ENCODE peak calls at places on chromosomes 11 and 22, in five cellular contexts. O, X, H, W and Q are unnamed samples.

GRCh38 chr11:19903620-19904069 is 191.0 kb downstream of the NAV2 start:
- DNase-seq in H (peak), X (peak), W (peak), O (peak), Q (no peak)

GRCh38 chr22:19905619-19906276 is 35.8 kb upstream of the COMT start:
- DNase-seq in O (no peak), X (no peak), W (no peak), H (no peak), Q (no peak)

GRCh38 chr11:64594159-64594939 is 3.3 kb downstream of the SLC22A12 start:
- DNase-seq in H (no peak), X (no peak), W (no peak), O (no peak), Q (peak)

GRCh38 chr11:69014084-69014935 is 1.3 kb upstream of the MRGPRF start:
- DNase-seq in X (no peak), W (peak), O (peak), H (no peak), Q (no peak)

GRCh38 chr22:39527481-39527961 is 5.0 kb downstream of the RPS19BP1 start:
- DNase-seq in X (no peak), O (peak), W (no peak), H (no peak), Q (no peak)

GRCh38 chr11:2927851-2928604 is 1.2 kb downstream of the PHLDA2 start:
- DNase-seq in H (no peak), O (no peak), W (peak), X (no peak), Q (peak)

GRCh38 chr11:114163830-114164401 is 104.4 kb downstream of the ZBTB16 start:
- DNase-seq in W (peak), H (no peak), X (no peak), O (peak), Q (no peak)

GRCh38 chr22:36277482-36278291 is 24.8 kb downstream of the APOL1 start:
- DNase-seq in W (peak), H (peak), O (peak), X (no peak), Q (no peak)

GRCh38 chr11:106031210-106031845 is 9.3 kb upstream of the MSANTD4 start:
- DNase-seq in W (no peak), H (no peak), O (no peak), X (no peak), Q (no peak)

GRCh38 chr11:12693485-12694181 is 19.4 kb downstream of the TEAD1 start:
- DNase-seq in H (no peak), O (peak), W (peak), X (peak), Q (no peak)

GRCh38 chr22:36454916-36455570 is 26.4 kb downstream of the TXN2 start:
- DNase-seq in W (peak), H (peak), X (no peak), O (peak), Q (peak)

GRCh38 chr11:134071306-134071705 is 2.4 kb downstream of the JAM3 start:
- DNase-seq in X (no peak), W (no peak), O (no peak), H (no peak), Q (no peak)

GRCh38 chr22:35205141-35205775 is 52.0 kb upstream of the HMGXB4 start:
- DNase-seq in X (no peak), W (no peak), H (no peak), O (no peak), Q (no peak)

GRCh38 chr22:39351689-39352214 is 2.0 kb downstream of the SYNGR1 start:
- DNase-seq in H (no peak), O (no peak), X (no peak), W (peak), Q (no peak)

GRCh38 chr11:4187055-4187988 is 92.7 kb downstream of the RRM1 start:
- DNase-seq in X (peak), H (peak), O (peak), W (peak), Q (peak)

GRCh38 chr22:28810839-28811491 is 10.6 kb upstream of the XBP1 start:
- DNase-seq in X (no peak), W (no peak), H (no peak), O (peak), Q (no peak)

GRCh38 chr11:117391181-117391580 is 63.5 kb downstream of the CEP164 start:
- DNase-seq in O (no peak), W (no peak), H (no peak), X (no peak), Q (peak)

GRCh38 chr11:118971646-118972045 is at the start of gene FOXR1:
- DNase-seq in X (no peak), H (no peak), O (no peak), W (no peak), Q (no peak)

GRCh38 chr22:19637405-19638281 is 76.7 kb upstream of the SEPTIN5 start:
- DNase-seq in O (no peak), X (no peak), H (no peak), W (no peak), Q (no peak)

GRCh38 chr11:93783767-93784151 is 323 bp upstream of the MED17 start:
- DNase-seq in W (no peak), X (no peak), H (no peak), O (no peak), Q (no peak)

GRCh38 chr11:130865091-130865771 is 51.0 kb downstream of the SNX19 start:
- DNase-seq in O (no peak), H (no peak), W (no peak), X (no peak), Q (no peak)

GRCh38 chr11:47438721-47439120 is 10.2 kb downstream of the RAPSN start:
- DNase-seq in W (no peak), H (no peak), X (no peak), O (no peak), Q (no peak)

GRCh38 chr11:12066056-12066798 is 44.2 kb upstream of the MICAL2 start:
- DNase-seq in W (peak), X (no peak), O (peak), H (no peak), Q (no peak)

GRCh38 chr11:74687237-74688005 is 43.8 kb downstream of the CHRDL2 start:
- DNase-seq in H (no peak), O (no peak), X (no peak), W (peak), Q (peak)

GRCh38 chr11:80822248-80822647 is 1381.4 kb upstream of the TENM4 start:
- DNase-seq in H (no peak), X (no peak), O (no peak), W (no peak), Q (no peak)

GRCh38 chr11:127071606-127072005 is 71.0 kb upstream of the KIRREL3 start:
- DNase-seq in X (no peak), W (no peak), H (no peak), O (no peak), Q (no peak)

GRCh38 chr11:30487200-30487898 is 98.8 kb downstream of the MPPED2 start:
- DNase-seq in H (no peak), X (no peak), O (peak), W (no peak), Q (no peak)

GRCh38 chr22:44024288-44024908 is at the start of gene PARVB:
- DNase-seq in H (no peak), O (no peak), W (peak), X (no peak), Q (no peak)

GRCh38 chr11:35239476-35240075 is 100.6 kb downstream of the CD44 start:
- DNase-seq in H (no peak), O (no peak), X (no peak), W (no peak), Q (no peak)

GRCh38 chr22:23713696-23714595 is 23.1 kb downstream of the RGL4 start:
- DNase-seq in O (no peak), H (no peak), W (no peak), X (no peak), Q (no peak)

GRCh38 chr11:82980292-82980691 is 78.8 kb downstream of the DDIAS start:
- DNase-seq in O (no peak), H (no peak), W (peak), X (peak), Q (no peak)

GRCh38 chr11:43177938-43178337 is 133.9 kb upstream of the API5 start:
- DNase-seq in O (no peak), W (no peak), X (no peak), H (no peak), Q (no peak)